ENCODE peak calls at places on chromosome 6, in seven cellular contexts. B, R, P, V, U, F and G are unnamed samples.
A peak's percentile ranks its signal among the peaks of the same experiment; 100 is the strongest.

GRCh38 chr6:27238010-27238983 is 9.2 kb upstream of the PRSS16 start:
- DNase-seq in B (peak; percentile 77), R (peak; percentile 62), P (no peak), V (peak; percentile 72), U (no peak), F (peak; percentile 67), G (no peak)

GRCh38 chr6:124069230-124069815 is 265.7 kb downstream of the NKAIN2 start:
- DNase-seq in B (no peak), R (no peak), P (no peak), V (no peak), U (no peak), F (no peak), G (no peak)

GRCh38 chr6:6969761-6970223 is 138.0 kb upstream of the RREB1 start:
- DNase-seq in B (no peak), R (peak; percentile 79), P (no peak), V (peak; percentile 18), U (no peak), F (peak; percentile 99), G (no peak)

GRCh38 chr6:162109466-162110040 is 618.0 kb downstream of the PRKN start:
- DNase-seq in B (no peak), R (no peak), P (no peak), V (no peak), U (no peak), F (no peak), G (no peak)

GRCh38 chr6:57242505-57242904 is 20.4 kb upstream of the RAB23 start:
- DNase-seq in B (no peak), R (no peak), P (no peak), V (no peak), U (peak; percentile 98), F (peak; percentile 12), G (peak; percentile 99)

GRCh38 chr6:140744648-140745320 is 1370.3 kb upstream of the CITED2 start:
- DNase-seq in B (no peak), R (no peak), P (no peak), V (no peak), U (peak; percentile 32), F (peak; percentile 19), G (peak; percentile 69)

GRCh38 chr6:5213851-5214507 is 46.8 kb downstream of the LYRM4 start:
- DNase-seq in B (no peak), R (no peak), P (no peak), V (no peak), U (peak; percentile 79), F (peak; percentile 69), G (peak; percentile 82)

GRCh38 chr6:90072961-90073464 is 178.7 kb downstream of the GJA10 start:
- DNase-seq in B (no peak), R (no peak), P (no peak), V (no peak), U (no peak), F (peak; percentile 9), G (no peak)

GRCh38 chr6:48255094-48255493 is 144.1 kb upstream of the PTCHD4 start:
- DNase-seq in B (no peak), R (no peak), P (no peak), V (no peak), U (no peak), F (no peak), G (no peak)

GRCh38 chr6:56714982-56715456 is 72.3 kb upstream of the DST start:
- DNase-seq in B (no peak), R (no peak), P (no peak), V (peak; percentile 85), U (peak; percentile 89), F (peak; percentile 67), G (peak; percentile 92)

DNA sequence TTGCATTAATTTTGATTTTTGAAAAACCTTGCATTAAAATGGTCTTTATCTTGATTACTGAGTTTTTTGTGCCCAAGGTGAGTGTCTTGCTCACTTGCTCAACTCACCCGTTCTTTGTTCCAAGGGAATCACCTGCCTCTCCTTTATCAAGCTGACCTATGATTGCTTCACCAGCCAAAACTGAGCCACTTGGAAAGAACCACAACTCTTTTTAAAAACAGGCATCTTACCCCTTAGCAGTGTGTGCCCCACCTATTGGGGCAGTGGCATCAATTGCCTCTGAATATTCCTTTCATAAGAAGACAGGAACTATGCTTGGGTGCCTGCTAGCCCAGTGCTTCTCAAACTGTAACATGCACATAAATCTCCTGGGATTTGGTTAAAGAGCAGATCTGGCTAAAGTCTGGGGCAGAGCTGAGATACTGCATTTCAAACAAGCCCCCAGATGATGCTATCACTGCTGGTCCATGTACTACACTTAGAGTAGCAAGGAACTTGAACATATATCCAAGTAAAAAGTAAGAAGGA is 3.3 kb upstream of the STK38 start:
- DNase-seq in B (no peak), R (no peak), P (no peak), V (no peak), U (no peak), F (no peak), G (no peak)
- H3K4ac ChIP-seq in B (no peak overlapping the region), R (no peak overlapping the region), P (no peak overlapping the region), V (no peak overlapping the region), U (no peak overlapping the region), F (no peak overlapping the region), G (no peak overlapping the region)

DNA sequence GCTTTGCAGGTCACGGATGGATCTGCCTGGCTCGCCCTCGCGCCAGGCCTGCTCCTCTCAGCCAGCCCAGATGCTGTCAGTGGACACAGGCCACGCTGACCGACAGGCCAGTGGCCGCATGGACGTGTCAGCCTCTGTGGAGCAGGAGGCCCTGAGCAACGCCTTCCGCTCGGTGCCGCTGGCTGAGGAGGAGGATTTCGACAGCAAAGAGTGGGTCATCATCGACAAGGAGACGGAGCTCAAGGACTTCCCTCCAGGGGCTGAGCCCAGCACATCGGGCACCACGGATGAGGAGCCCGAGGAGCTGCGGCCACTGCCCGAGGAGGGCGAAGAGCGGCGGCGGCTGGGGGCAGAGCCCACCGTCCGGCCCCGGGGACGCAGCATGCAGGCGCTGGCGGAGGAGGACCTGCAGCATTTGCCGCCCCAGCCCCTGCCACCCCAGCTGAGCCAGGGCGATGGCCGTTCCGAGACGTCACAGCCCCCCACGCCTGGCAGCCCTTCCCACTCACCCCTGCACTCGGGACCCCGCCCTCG is 19.6 kb downstream of the TTBK1 start:
- DNase-seq in B (no peak), R (no peak), P (no peak), V (no peak), U (no peak), F (no peak), G (no peak)
- H3K4ac ChIP-seq in B (no peak overlapping the region), R (no peak overlapping the region), P (no peak overlapping the region), V (no peak overlapping the region), U (no peak overlapping the region), F (no peak overlapping the region), G (no peak overlapping the region)

GRCh38 chr6:166764473-166765233 is 137.6 kb upstream of the RPS6KA2 start:
- DNase-seq in B (no peak), R (peak; percentile 12), P (no peak), V (no peak), U (no peak), F (no peak), G (no peak)
- H3K4ac ChIP-seq in B (no peak overlapping the region), R (no peak overlapping the region), P (no peak overlapping the region), V (no peak overlapping the region), U (no peak overlapping the region), F (no peak overlapping the region), G (no peak overlapping the region)

DNA sequence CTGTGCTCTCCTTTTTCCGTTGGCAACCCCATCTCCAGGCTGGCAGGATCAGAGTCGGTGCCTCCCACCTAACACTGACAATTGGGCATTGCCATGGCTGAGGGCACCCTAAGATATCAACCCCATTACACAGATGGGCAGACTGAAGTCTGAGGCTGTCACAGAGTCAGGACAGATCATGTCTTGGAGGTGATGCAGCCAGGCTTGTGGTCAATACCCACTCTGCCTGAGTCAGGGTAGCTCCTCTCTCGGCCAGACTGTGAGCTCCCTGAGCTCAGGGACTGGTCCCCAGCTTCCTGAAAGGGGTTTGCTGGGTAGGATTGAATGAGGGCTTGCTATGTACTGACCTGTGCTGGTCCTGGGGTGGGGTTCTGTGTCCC is 59.5 kb downstream of the MRPL14 start:
- DNase-seq in B (no peak), R (no peak), P (no peak), V (no peak), U (no peak), F (no peak), G (peak; percentile 47)
- H3K4ac ChIP-seq in B (peak overlapping the region; percentile 76), R (no peak overlapping the region), P (no peak overlapping the region), V (no peak overlapping the region), U (peak overlapping the region; percentile 30), F (no peak overlapping the region), G (peak overlapping the region; percentile 91)

GRCh38 chr6:3037578-3038365 is 30.5 kb upstream of the RIPK1 start:
- DNase-seq in B (no peak), R (no peak), P (no peak), V (no peak), U (no peak), F (no peak), G (no peak)
- H3K4ac ChIP-seq in B (no peak overlapping the region), R (no peak overlapping the region), P (no peak overlapping the region), V (no peak overlapping the region), U (no peak overlapping the region), F (no peak overlapping the region), G (no peak overlapping the region)

GRCh38 chr6:53645850-53646249 is 19.7 kb downstream of the KLHL31 start:
- DNase-seq in B (no peak), R (no peak), P (no peak), V (no peak), U (no peak), F (no peak), G (no peak)

GRCh38 chr6:53647437-53648094 is 18.0 kb downstream of the KLHL31 start:
- DNase-seq in B (no peak), R (no peak), P (no peak), V (no peak), U (no peak), F (no peak), G (no peak)

GRCh38 chr6:53643481-53643965 is 22.0 kb downstream of the KLHL31 start:
- DNase-seq in B (no peak), R (no peak), P (no peak), V (no peak), U (peak; percentile 14), F (no peak), G (peak; percentile 21)

GRCh38 chr6:53648571-53648970 is 17.0 kb downstream of the KLHL31 start:
- DNase-seq in B (no peak), R (no peak), P (no peak), V (no peak), U (no peak), F (no peak), G (peak; percentile 16)

GRCh38 chr6:53646606-53647005 is 18.9 kb downstream of the KLHL31 start:
- DNase-seq in B (no peak), R (no peak), P (no peak), V (no peak), U (no peak), F (no peak), G (no peak)
- H3K4ac ChIP-seq in B (no peak overlapping the region), R (no peak overlapping the region), P (no peak overlapping the region), V (no peak overlapping the region), U (no peak overlapping the region), F (no peak overlapping the region), G (peak overlapping the region; percentile 27)